ENCODE peak calls at places on chromosome 19, in four cellular contexts. Q is A549, M is HCT116, J is HepG2. P is an unnamed sample.

GRCh38 chr19:7304200-7304599 is 10.0 kb upstream of the INSR start:
- DNase-seq in J (no peak), Q (no peak), M (no peak), P (no peak)

GRCh38 chr19:55703790-55704215 is 28.8 kb downstream of the EPN1 start:
- DNase-seq in Q (peak; percentile 41), J (no peak), M (peak; percentile 4), P (no peak)

GRCh38 chr19:58563034-58563573 is 4.7 kb upstream of the UBE2M start:
- DNase-seq in M (no peak), J (no peak), Q (no peak), P (no peak)

GRCh38 chr19:7873304-7874079 is 698 bp downstream of the PRR36 start:
- DNase-seq in Q (no peak), J (no peak), M (no peak), P (no peak)

GRCh38 chr19:6680141-6680540 is 10.2 kb upstream of the TNFSF14 start:
- DNase-seq in Q (no peak), M (no peak), J (no peak), P (no peak)

GRCh38 chr19:43807651-43808050 is 5.4 kb upstream of the LYPD5 start:
- DNase-seq in Q (no peak), J (no peak), M (no peak), P (no peak)

GRCh38 chr19:40418040-40418439 is 4.9 kb upstream of the PRX start:
- DNase-seq in Q (no peak), M (no peak), J (no peak), P (no peak)

GRCh38 chr19:36059180-36059910 is 4.6 kb downstream of the WDR62 start:
- DNase-seq in M (no peak), Q (no peak), J (no peak), P (no peak)

GRCh38 chr19:13163609-13164364 is 13.6 kb downstream of the IER2 start:
- DNase-seq in M (no peak), Q (peak; percentile 94), J (peak; percentile 60), P (no peak)

GRCh38 chr19:34962281-34962944 is 1.6 kb downstream of the ZNF792 start:
- DNase-seq in M (no peak), Q (no peak), J (peak; percentile 86), P (no peak)

GRCh38 chr19:23283925-23284324 is 33.7 kb upstream of the ZNF724 start:
- DNase-seq in M (peak; percentile 18), J (peak; percentile 54), Q (peak; percentile 61), P (no peak)

GRCh38 chr19:46631481-46631880 is 4.5 kb downstream of the GNG8 start:
- DNase-seq in J (no peak), Q (no peak), M (no peak), P (no peak)

GRCh38 chr19:47549341-47549768 is 23.6 kb downstream of the ZNF541 start:
- DNase-seq in M (no peak), Q (no peak), J (no peak), P (no peak)

GRCh38 chr19:5001547-5002131 is 32.7 kb downstream of the KDM4B start:
- DNase-seq in J (peak; percentile 58), Q (peak; percentile 62), M (peak; percentile 32), P (peak; percentile 8)

GRCh38 chr19:32053366-32053765 is 292.0 kb upstream of the ZNF507 start:
- DNase-seq in Q (no peak), J (no peak), M (no peak), P (no peak)

GRCh38 chr19:46766569-46767317 is 20.5 kb upstream of the STRN4 start:
- DNase-seq in Q (peak; percentile 75), J (peak; percentile 53), M (no peak), P (no peak)

GRCh38 chr19:48637948-48638830 is 1.0 kb upstream of the DBP start:
- DNase-seq in M (peak; percentile 98), Q (peak; percentile 98), J (peak; percentile 75), P (peak; percentile 48)

GRCh38 chr19:55158848-55159793 is 1.6 kb upstream of the TNNI3 start:
- DNase-seq in J (no peak), M (no peak), Q (peak; percentile 47), P (no peak)

GRCh38 chr19:4676955-4677731 is 7.0 kb upstream of the MYDGF start:
- DNase-seq in J (peak; percentile 69), M (peak; percentile 83), Q (peak; percentile 81), P (no peak)

GRCh38 chr19:17902701-17903100 is 30.1 kb upstream of the CCDC124 start:
- DNase-seq in J (no peak), Q (no peak), M (no peak), P (no peak)

GRCh38 chr19:10468133-10468532 is 35.0 kb downstream of the KEAP1 start:
- DNase-seq in M (no peak), Q (no peak), J (no peak), P (no peak)

GRCh38 chr19:10505583-10506229 is 2.5 kb upstream of the KEAP1 start:
- DNase-seq in J (peak; percentile 60), M (peak; percentile 60), Q (peak; percentile 77), P (no peak)

GRCh38 chr19:36214388-36215275 is at the start of the genes ZNF146 and ZNF565:
- DNase-seq in J (peak; percentile 98), Q (peak; percentile 100), M (peak; percentile 97), P (peak; percentile 98)

GRCh38 chr19:8184274-8184673 is 24.9 kb upstream of the CERS4 start:
- DNase-seq in Q (no peak), M (no peak), J (no peak), P (no peak)

GRCh38 chr19:46759817-46760333 is 13.6 kb upstream of the STRN4 start:
- DNase-seq in M (no peak), Q (peak; percentile 86), J (no peak), P (no peak)

GRCh38 chr19:19751846-19752245 is 18.9 kb upstream of the ZNF14 start:
- DNase-seq in J (no peak), M (no peak), Q (no peak), P (no peak)

GRCh38 chr19:18878858-18879578 is 16.9 kb downstream of the CERS1 start:
- DNase-seq in M (no peak), J (no peak), Q (no peak), P (no peak)

GRCh38 chr19:13417054-13417453 is 89.2 kb downstream of the CACNA1A start:
- DNase-seq in J (peak; percentile 3), Q (no peak), M (no peak), P (no peak)

GRCh38 chr19:15813916-15814315 is 1.5 kb downstream of the OR10H1 start:
- DNase-seq in J (no peak), M (no peak), Q (no peak), P (no peak)

GRCh38 chr19:19211499-19212432 is at the start of gene NCAN:
- DNase-seq in Q (no peak), M (no peak), J (no peak), P (no peak)

GRCh38 chr19:57279418-57280164 is 694 bp upstream of the ZNF460 start:
- DNase-seq in Q (peak; percentile 98), J (peak; percentile 95), M (peak; percentile 92), P (peak; percentile 89)

GRCh38 chr19:19207637-19208582 is 3.8 kb upstream of the NCAN start:
- DNase-seq in J (no peak), Q (no peak), M (no peak), P (no peak)

GRCh38 chr19:13830761-13831481 is 35.7 kb downstream of the ZSWIM4 start:
- DNase-seq in J (no peak), M (no peak), Q (peak; percentile 56), P (no peak)

GRCh38 chr19:29216021-29216420 is 3.1 kb upstream of the UQCRFS1 start:
- DNase-seq in M (no peak), Q (no peak), J (no peak), P (no peak)

GRCh38 chr19:29212614-29213573 is at the start of gene UQCRFS1:
- DNase-seq in J (peak; percentile 88), Q (peak; percentile 99), M (peak; percentile 86), P (peak; percentile 80)

GRCh38 chr19:29214411-29214810 is 1.5 kb upstream of the UQCRFS1 start:
- DNase-seq in J (no peak), Q (no peak), M (no peak), P (no peak)

GRCh38 chr19:29217591-29217990 is 4.6 kb upstream of the UQCRFS1 start:
- DNase-seq in J (no peak), Q (no peak), M (no peak), P (no peak)

GRCh38 chr19:29215322-29215845 is 2.4 kb upstream of the UQCRFS1 start:
- DNase-seq in J (no peak), Q (no peak), M (no peak), P (no peak)
- H3K4me1 ChIP-seq in J (peaks cover 14% of the 10 kb centered on the region), Q (peaks cover 6% of the 10 kb centered on the region), M (peaks cover 3% of the 10 kb centered on the region), P (peaks cover 4% of the 10 kb centered on the region)

GRCh38 chr19:49929611-49930482 is 543 bp upstream of the NUP62 start:
- DNase-seq in J (peak; percentile 88), M (peak; percentile 98), Q (peak; percentile 100), P (peak; percentile 86)

GRCh38 chr19:49930483-49931011 is 1.2 kb upstream of the NUP62 start:
- DNase-seq in M (peak; percentile 38), Q (peak; percentile 50), J (no peak), P (no peak)

GRCh38 chr19:49927526-49928264 is 1.3 kb upstream of the ATF5 start:
- DNase-seq in J (no peak), Q (no peak), M (no peak), P (no peak)

GRCh38 chr19:49931293-49932040 is 2.2 kb upstream of the NUP62 start:
- DNase-seq in J (no peak), M (no peak), Q (no peak), P (no peak)

DNA sequence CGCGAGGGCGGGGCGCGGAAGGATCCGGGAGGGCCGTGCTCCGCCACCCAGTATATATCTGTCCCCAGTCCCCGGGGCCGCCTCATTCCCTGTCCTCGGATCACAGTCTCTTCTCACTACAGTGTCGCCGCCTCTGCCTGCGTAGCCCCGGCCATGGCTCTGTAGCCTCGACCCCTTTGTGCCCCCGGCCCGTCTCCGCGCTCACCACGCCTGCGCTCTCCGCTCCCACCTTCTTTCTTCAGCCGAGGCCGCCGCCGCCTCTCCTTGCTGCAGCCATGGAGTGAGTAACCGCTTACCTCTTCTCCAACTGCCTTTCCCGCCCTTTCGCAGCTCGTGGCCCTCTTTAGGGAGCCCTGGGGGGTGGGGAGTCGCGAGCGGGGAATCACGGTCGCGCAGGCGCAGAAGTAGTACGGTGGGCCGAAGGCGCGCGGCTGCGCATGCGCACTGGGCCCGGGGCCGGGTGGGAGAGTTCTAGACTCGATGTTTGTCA is at the start of the genes ATF5 and NUP62:
- DNase-seq in Q (peak; percentile 92), J (peak; percentile 80), M (peak; percentile 59), P (no peak)
- TF ChIP-seq REST in Q (no peak), J (no peak), M (no peak), P (no peak)

DNA sequence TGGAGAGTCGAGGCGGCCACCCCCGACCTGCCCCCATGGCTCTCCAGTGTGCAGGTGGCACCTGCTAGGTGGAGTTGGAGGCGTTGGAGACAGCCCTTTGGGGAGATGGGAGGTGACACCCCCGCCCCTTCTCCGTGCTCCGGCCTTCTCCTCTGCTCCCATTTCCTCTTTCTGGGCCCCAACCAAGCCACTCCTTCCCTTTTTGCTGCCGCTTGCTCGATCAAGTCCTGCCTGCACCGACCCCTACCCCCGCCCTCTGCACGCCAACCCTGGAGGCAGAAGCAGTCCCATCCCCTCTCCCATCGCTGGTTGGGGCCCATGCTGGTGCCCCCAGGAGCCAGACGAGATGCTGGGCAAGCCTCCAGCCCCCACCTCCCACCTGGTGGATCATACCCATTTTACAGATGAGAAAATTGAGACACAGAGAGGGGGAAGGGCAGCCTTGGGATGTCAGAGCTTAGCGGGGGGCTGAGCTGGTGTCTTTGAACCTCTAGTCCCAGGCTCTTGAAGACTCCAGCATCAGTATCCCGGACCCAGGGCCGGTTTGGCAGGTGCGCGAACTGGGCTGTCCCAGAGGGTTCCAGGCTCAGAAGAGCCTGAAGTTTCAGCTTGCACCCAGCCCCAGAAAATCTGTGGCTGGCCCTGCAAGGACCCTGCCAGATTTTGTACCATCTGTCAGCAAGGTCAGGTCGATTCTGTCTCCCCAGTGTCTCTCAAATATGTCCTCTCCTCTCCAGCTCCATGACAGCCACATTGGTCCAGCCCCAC is 10.3 kb downstream of the GNA15 start:
- DNase-seq in M (no peak), J (no peak), Q (no peak), P (no peak)
- H3K4me1 ChIP-seq in M (peaks cover 12% of the 10 kb centered on the region), J (no peaks in the 10 kb centered on the region), Q (peaks cover 17% of the 10 kb centered on the region), P (peaks cover 6% of the 10 kb centered on the region)

GRCh38 chr19:33250500-33250899 is 24.9 kb upstream of the SLC7A10 start:
- DNase-seq in J (no peak), M (no peak), Q (no peak), P (no peak)
- TF ChIP-seq REST in J (no peak), M (no peak), Q (no peak), P (no peak)

P was measured in Panc1.